ENCODE peak calls at places on chromosomes 12 and 14, in seven cellular contexts. I, L, G, B, D, H and X are unnamed samples.

GRCh38 chr12:2287151-2287550 is 234.4 kb downstream of the CACNA1C start:
- DNase-seq in L (no peak), B (peak; percentile 49), H (no peak), G (no peak), D (peak; percentile 69), I (peak; percentile 36), X (no peak)

GRCh38 chr14:101813171-101813759 is 51.8 kb downstream of the PPP2R5C start:
- DNase-seq in D (peak; percentile 82), I (peak; percentile 33), B (no peak), L (no peak), H (peak; percentile 47), G (no peak), X (no peak)

GRCh38 chr14:31030406-31030805 is 4.2 kb upstream of the STRN3 start:
- DNase-seq in L (no peak), H (no peak), I (no peak), B (no peak), D (no peak), G (no peak), X (no peak)

GRCh38 chr12:47234576-47235141 is 154.9 kb upstream of the AMIGO2 start:
- DNase-seq in I (no peak), L (no peak), B (no peak), D (no peak), G (no peak), H (no peak), X (no peak)

GRCh38 chr12:46617167-46617566 is 208.6 kb downstream of the SLC38A4 start:
- DNase-seq in I (peak; percentile 88), D (peak; percentile 54), B (peak; percentile 76), H (peak; percentile 14), L (peak; percentile 22), G (no peak), X (no peak)

GRCh38 chr12:82866227-82866803 is 179.6 kb downstream of the TMTC2 start:
- DNase-seq in G (no peak), B (no peak), H (no peak), L (no peak), I (no peak), D (no peak), X (no peak)

GRCh38 chr12:66678640-66679268 is at the start of gene GRIP1:
- DNase-seq in H (no peak), L (no peak), D (no peak), B (no peak), G (peak; percentile 41), I (no peak), X (peak; percentile 8)

GRCh38 chr12:113802000-113802749 is 163.9 kb downstream of the RBM19 start:
- DNase-seq in G (no peak), D (no peak), I (no peak), B (no peak), L (no peak), H (no peak), X (no peak)

GRCh38 chr12:92208613-92209121 is 63.0 kb upstream of the BTG1 start:
- DNase-seq in H (no peak), D (no peak), G (no peak), I (peak; percentile 35), L (no peak), B (no peak), X (peak; percentile 70)

GRCh38 chr14:23445773-23446172 is 10.3 kb upstream of the MYH7 start:
- DNase-seq in D (no peak), I (no peak), L (no peak), G (no peak), B (no peak), H (no peak), X (no peak)

GRCh38 chr14:76446486-76446885 is 70.5 kb downstream of the ESRRB start:
- DNase-seq in I (no peak), D (no peak), H (no peak), L (no peak), G (no peak), B (no peak), X (no peak)

GRCh38 chr12:41605528-41606295 is 417.6 kb downstream of the PDZRN4 start:
- DNase-seq in G (peak; percentile 60), I (no peak), H (no peak), B (no peak), L (no peak), D (no peak), X (peak; percentile 1)

GRCh38 chr14:70755655-70756054 is 53.7 kb downstream of the MAP3K9 start:
- DNase-seq in I (no peak), G (no peak), H (no peak), L (no peak), B (no peak), D (no peak), X (peak; percentile 28)

GRCh38 chr12:70606001-70606400 is 31.2 kb downstream of the PTPRB start:
- DNase-seq in G (no peak), L (no peak), B (no peak), H (no peak), I (peak; percentile 41), D (no peak), X (no peak)

GRCh38 chr12:117522559-117522958 is 161.1 kb upstream of the NOS1 start:
- DNase-seq in H (no peak), L (no peak), G (no peak), I (peak; percentile 72), D (no peak), B (no peak), X (no peak)

GRCh38 chr12:2297004-2297403 is 244.2 kb downstream of the CACNA1C start:
- DNase-seq in D (no peak), B (no peak), I (no peak), L (no peak), G (no peak), H (no peak), X (no peak)

GRCh38 chr14:32809255-32809654 is 129.4 kb upstream of the NPAS3 start:
- DNase-seq in D (no peak), I (no peak), H (no peak), G (no peak), L (no peak), B (no peak), X (no peak)

GRCh38 chr14:100399052-100399849 is 76.1 kb downstream of the SLC25A47 start:
- DNase-seq in I (no peak), G (no peak), L (no peak), D (no peak), B (no peak), H (no peak), X (peak; percentile 31)

GRCh38 chr12:113769322-113769721 is 196.8 kb downstream of the RBM19 start:
- DNase-seq in G (no peak), I (no peak), D (no peak), L (no peak), B (no peak), H (no peak), X (no peak)

GRCh38 chr12:54572881-54573280 is 15.6 kb downstream of the PPP1R1A start:
- DNase-seq in B (no peak), L (no peak), I (no peak), H (no peak), D (no peak), G (no peak), X (no peak)

GRCh38 chr14:39467889-39468524 is 35.8 kb upstream of the FBXO33 start:
- DNase-seq in G (no peak), I (peak; percentile 59), D (no peak), B (no peak), H (no peak), L (no peak), X (peak; percentile 43)

GRCh38 chr14:30227871-30228270 is 300.2 kb upstream of the PRKD1 start:
- DNase-seq in H (no peak), G (no peak), B (peak; percentile 43), L (peak; percentile 43), D (no peak), I (peak; percentile 91), X (peak; percentile 60)

GRCh38 chr12:42588308-42588836 is 1.2 kb downstream of the PRICKLE1 start:
- DNase-seq in H (no peak), D (no peak), L (no peak), B (no peak), G (no peak), I (peak; percentile 47), X (no peak)

GRCh38 chr12:5197127-5197526 is 153.4 kb downstream of the KCNA5 start:
- DNase-seq in I (peak; percentile 1), G (no peak), D (no peak), B (no peak), H (no peak), L (no peak), X (peak; percentile 93)

GRCh38 chr14:100438678-100439592 is 115.8 kb downstream of the SLC25A47 start:
- DNase-seq in I (peak; percentile 88), B (no peak), D (no peak), L (peak; percentile 82), H (peak; percentile 87), G (peak; percentile 78), X (peak; percentile 73)

GRCh38 chr12:1776139-1776975 is 44.0 kb upstream of the LRTM2 start:
- DNase-seq in B (no peak), G (no peak), D (no peak), L (no peak), H (no peak), I (peak; percentile 92), X (peak; percentile 66)

GRCh38 chr12:95858451-95859343 is at the start of gene SNRPF:
- DNase-seq in B (peak; percentile 95), G (peak; percentile 95), L (peak; percentile 97), H (peak; percentile 97), I (peak; percentile 97), D (peak; percentile 95), X (peak; percentile 97)
- TF ChIP-seq CTCF in B (no peak), G (no peak), L (no peak), H (no peak), I (peak; percentile 8), D (peak; percentile 31), X (no peak)

GRCh38 chr14:73741386-73741875 is 27.2 kb upstream of the PNMA1 start:
- DNase-seq in B (peak; percentile 74), I (peak; percentile 70), D (peak; percentile 89), H (peak; percentile 86), L (no peak), G (peak; percentile 77), X (peak; percentile 78)
- H3K4me3 ChIP-seq in B (peak overlapping the region; percentile 39), I (no peak overlapping the region), D (peak overlapping the region; percentile 45), H (peak overlapping the region; percentile 1), L (peak overlapping the region; percentile 55), G (peak overlapping the region; percentile 45), X (no peak overlapping the region)

GRCh38 chr12:104825408-104825807 is 132.7 kb downstream of the SLC41A2 start:
- DNase-seq in H (no peak), G (no peak), B (no peak), I (peak; percentile 41), D (no peak), L (no peak), X (no peak)
- TF ChIP-seq CTCF in H (no peak), G (no peak), B (no peak), I (peak; percentile 51), D (no peak), L (no peak), X (peak; percentile 46)

DNA sequence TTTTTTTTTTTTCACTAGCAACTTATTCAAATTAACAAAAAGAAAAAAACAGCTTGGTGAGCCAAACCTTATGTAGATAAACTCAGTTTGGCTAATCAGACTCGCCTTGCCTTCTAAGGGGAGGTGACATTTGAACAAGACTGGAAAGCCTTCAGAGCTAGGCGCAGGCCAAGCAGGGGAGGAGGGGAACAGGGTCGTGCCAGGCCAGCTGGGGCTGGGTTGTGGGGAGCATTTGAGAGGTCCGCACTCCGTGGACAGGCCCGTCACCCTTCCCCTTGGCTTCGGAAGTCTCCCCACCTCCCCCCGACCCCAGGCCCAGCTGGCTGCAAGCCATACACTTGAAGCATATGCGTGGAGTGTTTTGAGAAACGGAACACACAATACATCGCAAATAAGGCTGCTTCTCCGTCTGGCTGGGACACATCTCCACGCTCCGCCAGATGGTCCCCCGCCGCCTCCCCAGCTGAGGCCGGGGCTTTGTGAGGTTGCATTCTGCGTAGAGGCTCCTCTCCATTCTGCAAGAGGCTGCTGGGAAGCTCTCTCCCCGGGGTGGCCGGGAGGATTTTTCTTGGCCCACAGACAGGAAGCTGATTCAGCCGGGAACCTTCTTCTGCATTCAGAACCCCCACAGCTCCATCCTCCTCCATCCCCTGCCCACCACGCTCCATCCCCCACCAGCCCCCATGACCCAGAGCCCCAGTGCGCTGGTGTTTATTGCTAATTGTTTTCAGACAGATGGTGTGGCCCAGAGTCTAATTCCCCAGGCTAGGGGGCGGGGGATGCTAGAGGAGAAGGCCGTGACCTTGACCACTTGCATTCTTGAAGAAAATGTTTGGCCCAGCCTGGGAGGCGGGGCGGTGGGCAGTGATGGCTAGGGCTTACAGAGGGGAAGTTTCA is 88.2 kb upstream of the NCOR2 start:
- DNase-seq in I (peak; percentile 95), L (peak; percentile 35), B (peak; percentile 55), G (peak; percentile 88), D (peak; percentile 91), H (peak; percentile 59), X (peak; percentile 100)
- H3K4me3 ChIP-seq in I (no peak overlapping the region), L (peak overlapping the region; percentile 53), B (peak overlapping the region; percentile 37), G (peak overlapping the region; percentile 52), D (peak overlapping the region; percentile 1), H (no peak overlapping the region), X (no peak overlapping the region)